ENCODE peak calls at places on chromosomes 12 and 14, in five cellular contexts. G is NCI-H446; K is renal cortical epithelial cell; W is activated naive CD4-positive, alpha-beta T cell treated with Interleukin-2 at 50 U/mL for 16 hours; H is RKO. Y is an unnamed sample.

GRCh38 chr14:67280506-67280905 is 39.3 kb downstream of the PALS1 start:
- DNase-seq in G (no peak), K (no peak), W (no peak), H (no peak), Y (no peak)

GRCh38 chr14:81323621-81324400 is 76.3 kb downstream of the STON2 start:
- DNase-seq in G (no peak), K (peak), W (no peak), H (no peak), Y (no peak)

GRCh38 chr12:26125451-26126339 is 858 bp upstream of the BHLHE41 start:
- DNase-seq in G (no peak), K (peak), W (peak), H (peak), Y (no peak)

GRCh38 chr12:74111688-74112360 is 425.8 kb upstream of the ATXN7L3B start:
- DNase-seq in G (no peak), K (peak), W (no peak), H (peak), Y (no peak)

GRCh38 chr12:22538336-22538735 is 6.0 kb downstream of the C2CD5 start:
- DNase-seq in G (no peak), K (no peak), W (no peak), H (no peak), Y (no peak)

GRCh38 chr14:53144244-53144643 is 8.9 kb downstream of the DDHD1 start:
- DNase-seq in G (no peak), K (no peak), W (no peak), H (no peak), Y (no peak)

GRCh38 chr12:86117711-86118110 is 138.5 kb downstream of the MGAT4C start:
- DNase-seq in G (no peak), K (peak), W (no peak), H (no peak), Y (no peak)

GRCh38 chr12:6041891-6042290 is 82.6 kb downstream of the VWF start:
- DNase-seq in G (no peak), K (no peak), W (no peak), H (no peak), Y (no peak)

GRCh38 chr14:74673768-74674167 is 39.1 kb downstream of the AREL1 start:
- DNase-seq in G (no peak), K (no peak), W (no peak), H (no peak), Y (no peak)

GRCh38 chr14:104284636-104285482 is 146.5 kb downstream of the KIF26A start:
- DNase-seq in G (no peak), K (no peak), W (no peak), H (no peak), Y (no peak)

GRCh38 chr12:132700212-132700913 is 10.3 kb upstream of the PGAM5 start:
- DNase-seq in G (no peak), K (peak), W (no peak), H (no peak), Y (no peak)

GRCh38 chr12:68043446-68043845 is 54.2 kb downstream of the IFNG-AS1 start:
- DNase-seq in G (no peak), K (peak), W (no peak), H (no peak), Y (no peak)

GRCh38 chr12:19440019-19440858 is 947 bp downstream of the AEBP2 start:
- DNase-seq in G (peak), K (peak), W (peak), H (peak), Y (peak)

GRCh38 chr12:130375296-130375695 is 37.6 kb downstream of the PIWIL1 start:
- DNase-seq in G (no peak), K (no peak), W (no peak), H (no peak), Y (no peak)

GRCh38 chr14:104107611-104108569 is 22.4 kb downstream of the ASPG start:
- DNase-seq in G (no peak), K (no peak), W (no peak), H (peak), Y (no peak)

GRCh38 chr12:123761841-123762714 is at the start of gene DNAH10:
- DNase-seq in G (no peak), K (no peak), W (peak), H (no peak), Y (peak)

GRCh38 chr14:89432226-89432625 is 15.2 kb upstream of the FOXN3 start:
- DNase-seq in G (no peak), K (no peak), W (no peak), H (no peak), Y (no peak)

GRCh38 chr12:2682301-2683282 is 112.2 kb upstream of the FKBP4 start:
- DNase-seq in G (no peak), K (peak), W (peak), H (peak), Y (peak)

GRCh38 chr12:84397279-84397678 is 515.3 kb downstream of the SLC6A15 start:
- DNase-seq in G (no peak), K (peak), W (no peak), H (peak), Y (no peak)

GRCh38 chr14:77376380-77376770 is 519 bp downstream of the TMED8 start:
- DNase-seq in G (no peak), K (peak), W (peak), H (peak), Y (no peak)

GRCh38 chr14:97382616-97383226 is 585.5 kb downstream of the VRK1 start:
- DNase-seq in G (no peak), K (no peak), W (no peak), H (no peak), Y (no peak)

GRCh38 chr12:52521581-52522266 is 1.5 kb upstream of the KRT5 start:
- DNase-seq in G (no peak), K (no peak), W (no peak), H (no peak), Y (no peak)

GRCh38 chr14:61582815-61583214 is 112.5 kb upstream of the HIF1A start:
- DNase-seq in G (no peak), K (no peak), W (no peak), H (no peak), Y (no peak)

GRCh38 chr12:118884226-118884625 is 97.1 kb upstream of the SRRM4 start:
- DNase-seq in G (no peak), K (no peak), W (no peak), H (no peak), Y (no peak)

GRCh38 chr14:90373887-90374286 is 22.9 kb upstream of the CALM1 start:
- DNase-seq in G (no peak), K (no peak), W (no peak), H (no peak), Y (no peak)

GRCh38 chr12:131592972-131593371 is 117.9 kb upstream of the SFSWAP start:
- DNase-seq in G (no peak), K (no peak), W (peak), H (no peak), Y (no peak)

GRCh38 chr12:25793196-25793595 is 165.3 kb upstream of the RASSF8 start:
- DNase-seq in G (no peak), K (no peak), W (no peak), H (no peak), Y (no peak)